ENCODE peak calls at places on chromosomes 6 and 20, in five cellular contexts. H is lung, B is GM10248, N is endothelial cell of umbilical vein, U is fibroblast of villous mesenchyme. C is an unnamed sample.
A peak's percentile ranks its signal among the peaks of the same experiment; 100 is the strongest.

GRCh38 chr6:22800451-22800850 is 231.1 kb downstream of the HDGFL1 start:
- DNase-seq in N (peak; percentile 81), H (no peak), B (no peak), U (no peak), C (no peak)

GRCh38 chr20:37475258-37475657 is 45.8 kb upstream of the NNAT start:
- DNase-seq in B (no peak), H (no peak), N (no peak), U (no peak), C (no peak)

GRCh38 chr6:10633216-10633615 is 61.2 kb downstream of the C6orf52 start:
- DNase-seq in U (peak; percentile 4), B (peak; percentile 60), H (no peak), N (peak; percentile 76), C (no peak)

GRCh38 chr20:61980647-61981583 is 84.8 kb downstream of the TAF4 start:
- DNase-seq in B (no peak), U (peak; percentile 6), H (no peak), N (no peak), C (no peak)

GRCh38 chr20:32329817-32330554 is 28.1 kb upstream of the ASXL1 start:
- DNase-seq in U (no peak), B (no peak), H (no peak), N (no peak), C (no peak)

GRCh38 chr20:17825949-17826843 is 126.4 kb downstream of the BANF2 start:
- DNase-seq in N (no peak), B (peak; percentile 84), H (no peak), U (no peak), C (no peak)

GRCh38 chr6:107962723-107963122 is 4.7 kb upstream of the SEC63 start:
- DNase-seq in H (no peak), N (no peak), B (no peak), U (no peak), C (no peak)

GRCh38 chr20:21615617-21616080 is 89.8 kb upstream of the PAX1 start:
- DNase-seq in B (peak; percentile 66), N (peak; percentile 39), H (peak; percentile 58), U (peak; percentile 12), C (no peak)

GRCh38 chr6:148972481-148972880 is 225.7 kb downstream of the UST start:
- DNase-seq in N (peak; percentile 38), H (no peak), B (peak; percentile 63), U (no peak), C (no peak)

GRCh38 chr6:1619666-1620503 is 10.2 kb downstream of the FOXC1 start:
- DNase-seq in N (peak; percentile 61), U (no peak), B (no peak), H (no peak), C (no peak)

GRCh38 chr6:163126741-163127140 is 287.8 kb upstream of the QKI start:
- DNase-seq in H (no peak), N (no peak), B (no peak), U (no peak), C (no peak)

GRCh38 chr6:119978274-119978889 is 628.8 kb upstream of the MAN1A1 start:
- DNase-seq in H (no peak), U (peak; percentile 36), B (no peak), N (no peak), C (no peak)

GRCh38 chr20:50193169-50193850 is 2.7 kb downstream of the CEBPB start:
- DNase-seq in H (no peak), U (peak; percentile 53), B (no peak), N (no peak), C (no peak)

GRCh38 chr6:148968636-148969270 is 221.9 kb downstream of the UST start:
- DNase-seq in U (peak; percentile 61), H (no peak), N (no peak), B (no peak), C (no peak)

GRCh38 chr6:151806757-151807512 is 547 bp upstream of the ESR1 start:
- DNase-seq in U (no peak), N (no peak), B (no peak), H (no peak), C (no peak)

GRCh38 chr20:48984575-48985219 is 61.4 kb upstream of the CSE1L start:
- DNase-seq in B (no peak), H (no peak), N (no peak), U (no peak), C (no peak)

GRCh38 chr20:60036346-60037119 is 78.3 kb downstream of the CDH26 start:
- DNase-seq in U (no peak), N (no peak), B (no peak), H (no peak), C (no peak)
- TF ChIP-seq CTCF in U (no peak), N (no peak), B (no peak), H (no peak), C (no peak)

DNA sequence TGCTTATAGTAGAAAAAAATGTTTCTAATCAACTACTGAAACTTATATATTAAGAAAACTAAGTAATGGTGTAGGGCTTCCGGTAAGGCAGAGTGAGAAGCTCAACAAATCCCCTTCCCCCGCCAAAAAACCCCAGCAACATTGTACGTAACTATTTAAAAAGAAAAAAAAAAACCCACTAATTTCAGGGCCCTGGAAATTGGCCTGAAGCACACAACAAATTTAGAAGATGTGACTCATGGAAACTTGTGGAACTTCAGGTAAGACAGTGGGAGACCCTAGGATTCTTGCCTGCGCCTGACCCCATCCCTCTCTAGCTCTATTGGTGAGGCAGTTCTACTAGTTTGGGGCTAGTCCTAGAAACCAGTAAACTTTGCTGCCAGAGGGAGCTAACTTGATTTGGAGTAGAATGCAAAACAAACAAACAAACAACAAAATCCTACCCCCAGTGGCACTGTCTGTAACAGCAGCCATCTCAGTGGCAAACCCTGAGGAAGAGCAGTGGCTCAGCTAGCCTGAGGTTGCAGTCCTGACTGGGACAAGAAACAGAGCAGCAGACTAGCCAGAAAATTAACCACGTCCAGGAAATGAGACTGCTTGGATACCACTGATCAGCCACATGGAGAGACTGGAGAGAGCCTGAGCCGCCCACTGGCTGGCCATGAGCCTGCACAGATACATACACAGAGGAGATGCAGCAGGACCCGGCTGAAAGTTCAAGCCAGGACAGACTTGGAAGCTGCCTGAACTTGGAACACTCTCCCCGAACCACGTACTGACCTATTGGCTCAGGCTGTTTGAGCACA is 135.1 kb downstream of the TBXT start:
- DNase-seq in B (no peak), U (peak; percentile 95), H (no peak), N (no peak), C (no peak)
- TF ChIP-seq CTCF in B (no peak), U (peak; percentile 38), H (no peak), N (no peak), C (no peak)

DNA sequence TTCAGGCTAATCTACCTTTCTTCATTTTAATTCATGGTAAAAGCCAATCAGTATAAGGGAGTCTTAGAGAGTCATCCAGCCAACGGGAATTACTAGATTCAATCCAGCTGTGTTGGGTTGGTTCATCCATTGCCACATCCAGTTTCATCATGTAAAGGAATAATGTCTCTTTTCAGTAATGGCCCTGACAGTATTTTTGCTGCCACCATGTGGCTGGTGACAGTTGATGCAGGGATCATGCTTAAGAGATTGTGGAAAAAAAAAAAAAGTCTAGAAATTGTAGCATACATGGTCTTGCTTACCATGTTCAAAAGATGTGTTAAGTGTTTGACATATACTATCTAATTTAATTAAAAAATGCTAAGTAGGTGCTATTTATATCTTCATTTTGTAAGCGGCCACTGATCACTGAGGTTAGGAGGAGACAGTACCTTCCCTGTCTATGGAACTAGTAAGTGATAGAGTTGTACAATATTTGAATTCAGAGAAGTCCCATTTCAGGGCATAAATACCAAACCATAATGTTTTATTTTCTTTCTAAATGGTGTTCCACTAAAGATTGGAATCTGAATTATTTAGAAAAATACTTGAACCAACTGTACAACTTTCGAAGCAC is 135.9 kb downstream of the KHDRBS2 start:
- DNase-seq in U (peak; percentile 21), H (no peak), B (peak; percentile 16), N (no peak), C (no peak)
- TF ChIP-seq CTCF in U (peak; percentile 48), H (peak; percentile 13), B (peak; percentile 72), N (peak; percentile 23), C (no peak)

DNA sequence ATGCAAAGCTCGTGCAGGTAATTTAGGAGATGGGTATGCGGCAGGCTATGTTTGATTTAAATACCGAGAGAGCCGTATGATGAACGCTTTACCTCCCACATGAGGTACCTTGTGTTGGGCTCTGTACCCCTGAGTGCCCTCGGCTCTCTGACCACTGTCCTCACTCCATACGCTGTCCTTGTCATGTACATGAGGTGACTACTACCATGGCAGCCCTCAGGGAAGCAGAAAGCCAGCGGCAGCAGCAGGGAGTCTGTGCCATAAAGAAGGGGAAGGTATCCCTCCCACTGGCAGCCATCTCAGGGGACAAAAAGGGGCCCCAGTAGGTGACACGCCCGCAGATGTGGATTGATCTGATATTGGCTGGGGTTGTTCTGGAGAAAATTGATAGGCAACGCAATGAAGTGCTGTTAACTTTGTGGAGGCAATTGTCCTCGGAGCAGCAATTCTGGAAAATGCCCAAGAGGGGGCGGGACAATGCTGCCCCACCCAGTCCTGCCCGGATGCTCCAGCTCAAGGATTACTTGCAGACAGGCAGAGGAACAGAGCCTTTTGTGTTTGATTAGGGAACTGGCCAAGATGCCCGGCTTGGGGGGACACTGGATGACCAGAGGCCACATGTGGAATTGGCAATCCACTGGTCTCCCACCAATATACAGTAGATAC is 38.0 kb upstream of the HSF2 start:
- DNase-seq in N (no peak), H (no peak), B (no peak), U (no peak), C (no peak)
- TF ChIP-seq CTCF in N (no peak), H (no peak), B (no peak), U (no peak), C (no peak)

GRCh38 chr6:79570802-79571367 is 33.7 kb upstream of the LCA5 start:
- DNase-seq in H (no peak), B (peak; percentile 33), U (peak; percentile 58), N (peak; percentile 74), C (no peak)
- TF ChIP-seq CTCF in H (peak; percentile 13), B (peak; percentile 50), U (peak; percentile 68), N (peak; percentile 48), C (no peak)

DNA sequence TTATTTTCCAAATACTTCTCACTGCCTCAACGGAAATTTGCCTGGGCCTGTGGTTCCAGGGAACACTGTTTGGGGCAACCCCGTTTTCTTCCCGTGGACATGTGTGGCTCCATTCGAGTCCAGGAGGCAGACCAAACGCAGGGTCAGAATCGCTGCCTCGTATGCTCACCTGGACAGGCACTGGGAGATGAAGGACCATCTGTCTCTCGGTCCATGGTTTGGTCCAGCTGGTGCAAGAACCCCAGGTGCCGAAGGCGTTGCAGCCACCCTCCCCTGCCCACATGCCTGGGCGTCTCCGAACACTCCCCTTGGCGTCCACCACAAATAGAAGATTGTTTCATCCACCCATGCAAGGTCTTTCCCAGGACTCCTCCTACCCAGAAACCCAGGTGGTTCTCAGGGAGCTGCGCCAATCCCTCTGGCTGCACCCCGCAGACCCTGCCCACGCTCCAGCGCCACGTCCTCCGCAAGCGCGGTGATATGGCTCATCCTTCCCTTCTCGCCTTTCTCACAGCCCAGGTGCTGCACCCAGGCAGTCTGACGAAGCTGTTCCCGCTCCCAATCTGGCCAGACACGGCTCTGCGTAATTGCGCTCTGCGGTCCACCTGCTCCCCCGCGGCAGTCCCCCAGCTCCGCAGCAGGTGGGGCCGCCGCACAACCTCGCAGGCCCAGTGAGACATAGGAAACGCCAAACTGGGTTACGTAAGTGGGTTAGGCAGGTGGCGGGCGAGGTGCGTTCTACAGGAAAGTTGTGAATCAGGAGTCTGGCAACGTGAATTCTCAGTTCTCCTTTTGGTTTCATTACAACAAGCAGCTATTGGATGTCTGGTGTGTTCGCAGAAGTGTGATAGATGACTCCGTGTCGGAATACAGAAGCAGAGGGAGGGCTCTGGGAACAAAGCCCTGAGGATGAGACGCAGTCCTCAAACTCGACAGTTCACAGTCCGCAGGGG is 146.2 kb upstream of the ECI2 start:
- DNase-seq in H (peak; percentile 55), N (peak; percentile 64), B (peak; percentile 73), U (peak; percentile 21), C (peak; percentile 46)
- TF ChIP-seq CTCF in H (no peak), N (peak; percentile 46), B (peak; percentile 44), U (no peak), C (no peak)